ENCODE peak calls at places on chromosomes 3 and 15, in eight cellular contexts. O is AG04450; D is psoas muscle; K is upper lobe of right lung; Q is trophoblast cell; G is WERI-Rb-1; Y is CD4-positive, alpha-beta T cell; U is effector memory CD4-positive, alpha-beta T cell. T is an unnamed sample.

GRCh38 chr15:43920201-43920600 is 93.4 kb downstream of the WDR76 start:
- DNase-seq in O (no peak), D (no peak), K (no peak), Q (no peak), G (no peak), Y (no peak), U (no peak), T (no peak)

GRCh38 chr3:119645813-119646212 is 14.6 kb downstream of the POPDC2 start:
- DNase-seq in O (no peak), D (no peak), K (no peak), Q (no peak), G (no peak), Y (no peak), U (no peak), T (no peak)

GRCh38 chr15:36643551-36643950 is 64.1 kb downstream of the CDIN1 start:
- DNase-seq in O (no peak), D (no peak), K (no peak), Q (no peak), G (no peak), Y (no peak), U (no peak), T (no peak)

GRCh38 chr3:193848547-193848946 is 255.5 kb downstream of the OPA1 start:
- DNase-seq in O (no peak), D (no peak), K (no peak), Q (no peak), G (no peak), Y (no peak), U (no peak), T (no peak)

GRCh38 chr15:40344217-40344616 is 3.5 kb upstream of the CCDC9B start:
- DNase-seq in O (no peak), D (no peak), K (peak), Q (no peak), G (no peak), Y (no peak), U (no peak), T (no peak)

GRCh38 chr15:95492388-95493070 is 838.0 kb upstream of the NR2F2 start:
- DNase-seq in O (no peak), D (no peak), K (no peak), Q (peak), G (no peak), Y (no peak), U (no peak), T (no peak)

GRCh38 chr15:57387644-57388076 is 11.4 kb downstream of the CGNL1 start:
- DNase-seq in O (no peak), D (no peak), K (no peak), Q (no peak), G (peak), Y (no peak), U (no peak), T (no peak)

GRCh38 chr3:89560546-89560945 is 453.1 kb downstream of the EPHA3 start:
- DNase-seq in O (no peak), D (no peak), K (no peak), Q (peak), G (no peak), Y (no peak), U (no peak), T (no peak)

GRCh38 chr3:135034291-135034768 is 239.3 kb downstream of the EPHB1 start:
- DNase-seq in O (no peak), D (no peak), K (no peak), Q (no peak), G (peak), Y (no peak), U (no peak), T (no peak)

GRCh38 chr3:59469948-59470723 is 420.3 kb upstream of the CFAP20DC start:
- DNase-seq in O (no peak), D (no peak), K (no peak), Q (peak), G (no peak), Y (no peak), U (no peak), T (no peak)

GRCh38 chr15:61050844-61051569 is 178.1 kb downstream of the RORA start:
- DNase-seq in O (no peak), D (no peak), K (no peak), Q (no peak), G (no peak), Y (no peak), U (no peak), T (no peak)

GRCh38 chr3:150436161-150436560 is 28.1 kb downstream of the TSC22D2 start:
- DNase-seq in O (no peak), D (no peak), K (no peak), Q (no peak), G (no peak), Y (no peak), U (no peak), T (no peak)

GRCh38 chr3:59451041-59451763 is 401.4 kb upstream of the CFAP20DC start:
- DNase-seq in O (no peak), D (no peak), K (no peak), Q (peak), G (no peak), Y (peak), U (peak), T (peak)

GRCh38 chr3:8450618-8451017 is 51.0 kb upstream of the LMCD1 start:
- DNase-seq in O (no peak), D (no peak), K (no peak), Q (no peak), G (no peak), Y (no peak), U (no peak), T (no peak)

GRCh38 chr3:76025561-76025960 is 240.2 kb upstream of the ZNF717 start:
- DNase-seq in O (no peak), D (no peak), K (no peak), Q (no peak), G (no peak), Y (no peak), U (no peak), T (no peak)

GRCh38 chr3:181311186-181311585 is 321.6 kb upstream of the DNAJC19 start:
- DNase-seq in O (no peak), D (no peak), K (no peak), Q (no peak), G (no peak), Y (no peak), U (no peak), T (no peak)

GRCh38 chr15:74531144-74531811 is 9.7 kb upstream of the ARID3B start:
- DNase-seq in O (peak), D (no peak), K (no peak), Q (peak), G (no peak), Y (no peak), U (no peak), T (no peak)

GRCh38 chr3:73192036-73192738 is 130.7 kb downstream of the EBLN2 start:
- DNase-seq in O (no peak), D (no peak), K (no peak), Q (no peak), G (peak), Y (no peak), U (no peak), T (no peak)

GRCh38 chr3:17079933-17080332 is 195.2 kb downstream of the PLCL2 start:
- DNase-seq in O (no peak), D (no peak), K (no peak), Q (no peak), G (no peak), Y (no peak), U (no peak), T (no peak)

GRCh38 chr3:51386852-51387229 is 1.8 kb downstream of the MANF start:
- DNase-seq in O (no peak), D (no peak), K (no peak), Q (no peak), G (no peak), Y (no peak), U (no peak), T (no peak)

GRCh38 chr3:10015476-10015904 is 10.7 kb upstream of the FANCD2 start:
- DNase-seq in O (peak), D (peak), K (peak), Q (peak), G (no peak), Y (no peak), U (no peak), T (no peak)

GRCh38 chr15:27095809-27096580 is 125.0 kb downstream of the GABRG3 start:
- DNase-seq in O (no peak), D (no peak), K (no peak), Q (no peak), G (peak), Y (no peak), U (no peak), T (no peak)

GRCh38 chr3:141952611-141953010 is 76.2 kb downstream of the ATP1B3 start:
- DNase-seq in O (no peak), D (no peak), K (no peak), Q (no peak), G (no peak), Y (no peak), U (no peak), T (no peak)

GRCh38 chr15:72923304-72923703 is 129.0 kb upstream of the NEO1 start:
- DNase-seq in O (no peak), D (no peak), K (no peak), Q (no peak), G (peak), Y (no peak), U (no peak), T (no peak)

GRCh38 chr15:73869216-73869995 is 4.0 kb upstream of the TBC1D21 start:
- DNase-seq in O (no peak), D (no peak), K (no peak), Q (no peak), G (no peak), Y (no peak), U (no peak), T (no peak)

GRCh38 chr3:52231502-52232278 is 6.2 kb upstream of the TLR9 start:
- DNase-seq in O (no peak), D (peak), K (peak), Q (peak), G (peak), Y (peak), U (peak), T (peak)

GRCh38 chr15:70902105-70902504 is 9.5 kb downstream of the LRRC49 start:
- DNase-seq in O (peak), D (no peak), K (no peak), Q (peak), G (no peak), Y (no peak), U (no peak), T (no peak)

GRCh38 chr15:36614016-36614415 is 34.6 kb downstream of the CDIN1 start:
- DNase-seq in O (no peak), D (no peak), K (no peak), Q (peak), G (no peak), Y (no peak), U (no peak), T (no peak)

GRCh38 chr3:144162042-144162441 is 190.4 kb downstream of the DIPK2A start:
- DNase-seq in O (peak), D (no peak), K (no peak), Q (no peak), G (no peak), Y (no peak), U (no peak), T (no peak)

GRCh38 chr15:101614001-101614585 is 38.1 kb downstream of the TM2D3 start:
- DNase-seq in O (no peak), D (no peak), K (no peak), Q (no peak), G (no peak), Y (no peak), U (no peak), T (no peak)

GRCh38 chr3:58285334-58285733 is 20.7 kb upstream of the RPP14 start:
- DNase-seq in O (no peak), D (no peak), K (no peak), Q (no peak), G (no peak), Y (no peak), U (no peak), T (no peak)

GRCh38 chr3:125582707-125583106 is 12.6 kb downstream of the OSBPL11 start:
- DNase-seq in O (no peak), D (no peak), K (no peak), Q (peak), G (no peak), Y (no peak), U (no peak), T (no peak)

GRCh38 chr15:32706704-32707103 is 11.1 kb upstream of the GREM1 start:
- DNase-seq in O (no peak), D (no peak), K (no peak), Q (no peak), G (no peak), Y (no peak), U (no peak), T (no peak)

GRCh38 chr15:87365221-87365620 is 891.3 kb downstream of the NTRK3 start:
- DNase-seq in O (peak), D (no peak), K (no peak), Q (no peak), G (no peak), Y (no peak), U (no peak), T (no peak)

DNA sequence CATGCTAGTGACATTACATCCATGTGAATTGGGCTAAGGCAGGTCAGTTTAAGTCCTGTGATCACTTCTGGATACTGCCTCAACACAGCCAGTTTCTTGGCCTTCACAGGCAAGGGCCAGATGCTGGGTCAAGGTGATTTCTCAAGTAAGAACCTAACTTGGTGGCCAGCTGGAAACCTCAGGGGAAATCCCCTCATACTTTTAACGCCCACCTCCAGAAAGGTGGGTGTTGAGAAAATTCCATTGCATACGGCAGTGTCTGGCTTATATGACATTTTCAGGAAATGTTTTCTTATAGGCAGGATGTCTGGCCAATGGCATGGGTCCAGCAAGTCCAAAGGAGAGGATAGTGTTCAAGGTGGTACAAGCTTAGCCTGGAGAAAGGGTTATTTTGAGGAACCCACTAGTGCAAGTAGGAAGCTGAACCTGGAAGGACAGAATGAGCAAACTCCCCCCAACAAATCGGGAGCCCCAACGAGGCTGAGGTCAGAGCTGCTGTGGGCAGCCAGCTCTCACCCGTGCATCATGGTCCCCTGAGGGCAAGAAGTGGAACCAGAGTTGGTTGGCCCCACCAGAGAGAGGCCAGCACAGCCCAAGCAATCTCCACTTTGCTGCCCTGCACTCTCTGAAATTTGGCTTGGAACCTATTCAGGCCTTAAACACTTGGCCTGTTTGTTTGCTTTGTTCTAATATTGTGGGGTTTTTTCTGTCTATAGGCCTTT is 135.4 kb downstream of the PDE8A start:
- DNase-seq in O (no peak), D (no peak), K (no peak), Q (peak), G (no peak), Y (no peak), U (no peak), T (no peak)
- H3K27ac ChIP-seq in O (no peak), D (no peak), K (no peak), Q (no peak), G (no peak), Y (no peak), U (no peak), T (no peak)

DNA sequence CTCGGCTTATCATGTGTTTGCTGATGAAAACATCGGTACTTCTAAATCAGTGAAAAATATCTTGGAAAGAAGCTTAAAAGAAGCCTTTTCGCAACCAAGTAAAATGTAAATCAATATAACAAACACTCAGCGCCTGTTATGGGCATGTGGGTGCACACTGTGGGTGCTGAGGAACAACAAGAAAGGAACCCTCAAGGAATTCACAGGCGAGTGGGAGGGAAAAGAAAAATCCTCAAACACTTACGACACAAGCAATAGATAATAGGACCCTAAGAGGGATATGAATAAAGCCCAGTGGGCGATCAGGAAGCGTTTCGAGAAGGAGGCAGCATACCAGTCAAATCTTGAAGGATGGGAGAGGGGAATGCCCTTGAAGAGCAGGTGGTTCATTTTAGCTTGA is 21.9 kb downstream of the GLDN start:
- DNase-seq in O (no peak), D (no peak), K (no peak), Q (no peak), G (no peak), Y (no peak), U (no peak), T (no peak)
- H3K27ac ChIP-seq in O (no peak), D (no peak), K (no peak), Q (no peak), G (no peak), Y (no peak), U (no peak), T (no peak)

GRCh38 chr3:185732782-185733181 is 92.1 kb downstream of the IGF2BP2 start:
- DNase-seq in O (peak), D (no peak), K (no peak), Q (peak), G (no peak), Y (no peak), U (no peak), T (no peak)
- H3K27ac ChIP-seq in O (no peak), D (no peak), K (no peak), Q (peak), G (no peak), Y (no peak), U (no peak), T (no peak)

GRCh38 chr15:49706805-49707204 is 86.0 kb downstream of the DTWD1 start:
- DNase-seq in O (no peak), D (no peak), K (no peak), Q (no peak), G (no peak), Y (no peak), U (no peak), T (no peak)
- H3K27ac ChIP-seq in O (no peak), D (no peak), K (no peak), Q (no peak), G (no peak), Y (no peak), U (no peak), T (no peak)

GRCh38 chr3:155080692-155081091 is 573 bp downstream of the MME start:
- DNase-seq in O (no peak), D (no peak), K (no peak), Q (no peak), G (no peak), Y (no peak), U (no peak), T (no peak)
- H3K27ac ChIP-seq in O (no peak), D (peak), K (peak), Q (no peak), G (no peak), Y (no peak), U (no peak), T (no peak)

DNA sequence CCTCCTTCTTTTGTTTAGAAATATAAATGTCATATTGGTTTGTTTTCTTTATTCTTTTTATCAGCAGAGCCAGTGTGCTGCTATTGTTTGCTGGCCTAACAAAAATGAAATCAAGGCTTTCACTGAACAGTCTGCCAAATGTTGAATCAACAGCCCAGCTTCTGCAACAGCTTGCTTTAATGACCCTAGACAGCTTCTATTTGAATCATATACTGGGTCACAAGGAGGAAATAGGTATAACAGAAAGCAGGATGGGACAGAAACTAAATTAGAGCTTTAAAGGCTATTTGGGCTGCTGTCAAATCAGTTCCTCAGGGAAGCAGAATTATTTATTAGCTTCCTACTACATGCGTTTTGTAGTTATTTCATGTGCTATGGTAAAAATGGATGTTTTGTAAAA is 12.1 kb upstream of the DNAJC13 start:
- DNase-seq in O (no peak), D (no peak), K (no peak), Q (no peak), G (no peak), Y (no peak), U (no peak), T (no peak)
- H3K27ac ChIP-seq in O (no peak), D (no peak), K (peak), Q (no peak), G (no peak), Y (no peak), U (no peak), T (no peak)